ENCODE peak calls at places on chromosomes 3 and 15, in six cellular contexts. F is NCI-H774; Z is activated naive CD4-positive, alpha-beta T cell; E is iPS DF 19.7; P is NCI-H748 treated with DMSO at 0.1 percent for 48 hours; S is AG04450. Q is an unnamed sample.

GRCh38 chr3:17039579-17039978 is 154.8 kb downstream of the PLCL2 start:
- DNase-seq in F (no peak), Z (no peak), E (no peak), P (no peak), S (peak; percentile 46), Q (peak; percentile 4)

GRCh38 chr3:47425383-47425778 is 44.6 kb downstream of the PTPN23 start:
- DNase-seq in F (no peak), Z (no peak), E (no peak), P (no peak), S (no peak), Q (no peak)

GRCh38 chr3:112401617-112402016 is 68.7 kb downstream of the CD200 start:
- DNase-seq in F (no peak), Z (no peak), E (no peak), P (no peak), S (no peak), Q (no peak)

GRCh38 chr3:126129408-126129891 is 45.5 kb upstream of the SLC41A3 start:
- DNase-seq in F (no peak), Z (no peak), E (no peak), P (no peak), S (no peak), Q (no peak)

GRCh38 chr3:51146781-51147180 is 238.3 kb upstream of the MANF start:
- DNase-seq in F (no peak), Z (no peak), E (no peak), P (no peak), S (no peak), Q (no peak)

GRCh38 chr15:42577514-42578031 is 2.2 kb downstream of the STARD9 start:
- DNase-seq in F (no peak), Z (no peak), E (no peak), P (no peak), S (no peak), Q (peak; percentile 38)

GRCh38 chr3:49623071-49623470 is 51.1 kb upstream of the APEH start:
- DNase-seq in F (no peak), Z (no peak), E (no peak), P (no peak), S (no peak), Q (no peak)

GRCh38 chr3:184178522-184179138 is 4.0 kb downstream of the AP2M1 start:
- DNase-seq in F (no peak), Z (no peak), E (no peak), P (no peak), S (no peak), Q (no peak)

GRCh38 chr3:46423588-46423987 is 16.5 kb downstream of the CCRL2 start:
- DNase-seq in F (no peak), Z (no peak), E (no peak), P (no peak), S (no peak), Q (no peak)

GRCh38 chr3:46183330-46183729 is 24.8 kb downstream of the CCR1 start:
- DNase-seq in F (no peak), Z (no peak), E (no peak), P (no peak), S (no peak), Q (no peak)

GRCh38 chr3:18538463-18538862 is 113.3 kb upstream of the SATB1 start:
- DNase-seq in F (no peak), Z (no peak), E (no peak), P (no peak), S (no peak), Q (no peak)

GRCh38 chr3:151044706-151045105 is 40.8 kb upstream of the MED12L start:
- DNase-seq in F (no peak), Z (no peak), E (no peak), P (no peak), S (peak; percentile 29), Q (no peak)

GRCh38 chr3:127373701-127374625 is 86.1 kb upstream of the PRR20G start:
- DNase-seq in F (no peak), Z (no peak), E (no peak), P (no peak), S (no peak), Q (peak; percentile 31)

GRCh38 chr3:3170998-3171397 is 8.5 kb downstream of the CRBN start:
- DNase-seq in F (no peak), Z (no peak), E (no peak), P (no peak), S (no peak), Q (peak; percentile 65)

GRCh38 chr3:49653016-49653415 is 21.1 kb upstream of the APEH start:
- DNase-seq in F (no peak), Z (no peak), E (no peak), P (no peak), S (no peak), Q (no peak)

GRCh38 chr15:59531066-59531465 is 80.5 kb upstream of the GCNT3 start:
- DNase-seq in F (no peak), Z (no peak), E (no peak), P (no peak), S (no peak), Q (no peak)

GRCh38 chr3:49906004-49906860 is 2.6 kb upstream of the MST1R start:
- DNase-seq in F (no peak), Z (peak; percentile 14), E (no peak), P (no peak), S (no peak), Q (peak; percentile 62)

GRCh38 chr15:70833897-70834765 is 19.8 kb downstream of the LARP6 start:
- DNase-seq in F (no peak), Z (no peak), E (no peak), P (peak; percentile 39), S (peak; percentile 67), Q (no peak)

GRCh38 chr15:28903555-28903954 is 17.8 kb downstream of the APBA2 start:
- DNase-seq in F (no peak), Z (no peak), E (no peak), P (no peak), S (no peak), Q (peak; percentile 67)

GRCh38 chr3:31614162-31614921 is 81.6 kb downstream of the STT3B start:
- DNase-seq in F (no peak), Z (no peak), E (no peak), P (peak; percentile 21), S (no peak), Q (no peak)

GRCh38 chr15:25684521-25685215 is 178.5 kb downstream of the ATP10A start:
- DNase-seq in F (no peak), Z (no peak), E (no peak), P (no peak), S (peak; percentile 37), Q (no peak)

GRCh38 chr3:154356009-154356408 is 31.7 kb upstream of the DHX36 start:
- DNase-seq in F (no peak), Z (no peak), E (no peak), P (no peak), S (no peak), Q (no peak)

GRCh38 chr3:76122007-76122406 is 336.7 kb upstream of the ZNF717 start:
- DNase-seq in F (no peak), Z (no peak), E (no peak), P (no peak), S (peak; percentile 6), Q (peak; percentile 41)

GRCh38 chr3:57706462-57706861 is 13.6 kb upstream of the DENND6A start:
- DNase-seq in F (no peak), Z (no peak), E (no peak), P (no peak), S (peak; percentile 47), Q (peak; percentile 66)

GRCh38 chr15:84817461-84818081 is 415 bp downstream of the ALPK3 start:
- DNase-seq in F (no peak), Z (no peak), E (no peak), P (no peak), S (no peak), Q (no peak)

GRCh38 chr3:190552969-190553759 is 39.3 kb downstream of the IL1RAP start:
- DNase-seq in F (no peak), Z (no peak), E (no peak), P (no peak), S (no peak), Q (no peak)

GRCh38 chr3:40690696-40691597 is 166.2 kb downstream of the ZNF621 start:
- DNase-seq in F (no peak), Z (no peak), E (no peak), P (no peak), S (no peak), Q (peak; percentile 2)

GRCh38 chr3:45280227-45280626 is 54.1 kb upstream of the TMEM158 start:
- DNase-seq in F (no peak), Z (no peak), E (no peak), P (no peak), S (no peak), Q (no peak)

GRCh38 chr15:69926011-69926410 is 171.7 kb downstream of the TLE3 start:
- DNase-seq in F (no peak), Z (no peak), E (no peak), P (no peak), S (no peak), Q (no peak)

GRCh38 chr15:80595391-80595790 is 99.7 kb upstream of the ABHD17C start:
- DNase-seq in F (no peak), Z (no peak), E (no peak), P (no peak), S (no peak), Q (no peak)

GRCh38 chr3:142213298-142213697 is 12.1 kb downstream of the GK5 start:
- DNase-seq in F (no peak), Z (no peak), E (no peak), P (no peak), S (no peak), Q (no peak)

GRCh38 chr15:70269991-70270751 is 172.5 kb upstream of the TLE3 start:
- DNase-seq in F (no peak), Z (no peak), E (no peak), P (no peak), S (no peak), Q (no peak)

GRCh38 chr3:29525254-29525881 is 244.5 kb downstream of the RBMS3 start:
- DNase-seq in F (no peak), Z (no peak), E (no peak), P (peak; percentile 23), S (no peak), Q (no peak)

GRCh38 chr15:33242165-33242564 is 47.7 kb upstream of the FMN1 start:
- DNase-seq in F (no peak), Z (no peak), E (no peak), P (no peak), S (no peak), Q (no peak)

GRCh38 chr3:159238646-159239045 is 436.8 kb downstream of the MFSD1 start:
- DNase-seq in F (no peak), Z (no peak), E (no peak), P (no peak), S (no peak), Q (no peak)

GRCh38 chr3:128374746-128375445 is 91.8 kb downstream of the DNAJB8 start:
- DNase-seq in F (no peak), Z (no peak), E (no peak), P (no peak), S (no peak), Q (no peak)

GRCh38 chr15:62413147-62413546 is 248.1 kb upstream of the C2CD4B start:
- DNase-seq in F (no peak), Z (no peak), E (no peak), P (no peak), S (no peak), Q (no peak)

GRCh38 chr3:29972594-29972993 is 633.8 kb upstream of the TGFBR2 start:
- DNase-seq in F (no peak), Z (no peak), E (peak; percentile 28), P (no peak), S (peak; percentile 8), Q (no peak)

GRCh38 chr3:15241341-15241740 is 35.3 kb downstream of the CAPN7 start:
- DNase-seq in F (no peak), Z (no peak), E (no peak), P (no peak), S (no peak), Q (peak; percentile 37)

Q was measured in OCI-M1.